ENCODE peak calls at places on chromosomes 13 and 19, in ten cellular contexts. One of them, this sample, is unnamed.

GRCh38 chr19:7869453-7869909 is 4.7 kb downstream of the PRR36 start:
- DNase-seq in body of pancreas: peak
- DNase-seq in non-pigmented ciliary epithelial cell: no peak
- DNase-seq in fibroblast of pulmonary artery: peak
- DNase-seq in AG10803: no peak
- DNase-seq in NCI-H69: no peak
- DNase-seq in Peyer's patch: peak
- DNase-seq in M059J: no peak
- DNase-seq in endodermal cell: peak
- DNase-seq in colonic mucosa: peak
- DNase-seq in this sample: no peak

GRCh38 chr19:56140583-56141415 is at the start of gene ZNF444:
- DNase-seq in body of pancreas: peak
- DNase-seq in non-pigmented ciliary epithelial cell: peak
- DNase-seq in fibroblast of pulmonary artery: peak
- DNase-seq in AG10803: peak
- DNase-seq in NCI-H69: peak
- DNase-seq in Peyer's patch: peak
- DNase-seq in M059J: peak
- DNase-seq in endodermal cell: peak
- DNase-seq in colonic mucosa: peak
- DNase-seq in this sample: peak

GRCh38 chr19:3336680-3337523 is 29.5 kb upstream of the NFIC start:
- DNase-seq in body of pancreas: peak
- DNase-seq in non-pigmented ciliary epithelial cell: no peak
- DNase-seq in fibroblast of pulmonary artery: peak
- DNase-seq in AG10803: peak
- DNase-seq in NCI-H69: peak
- DNase-seq in Peyer's patch: peak
- DNase-seq in M059J: peak
- DNase-seq in endodermal cell: no peak
- DNase-seq in colonic mucosa: peak
- DNase-seq in this sample: no peak

GRCh38 chr19:10551698-10552301 is 8.1 kb downstream of the ATG4D start:
- DNase-seq in body of pancreas: peak
- DNase-seq in non-pigmented ciliary epithelial cell: no peak
- DNase-seq in fibroblast of pulmonary artery: peak
- DNase-seq in AG10803: peak
- DNase-seq in NCI-H69: peak
- DNase-seq in Peyer's patch: no peak
- DNase-seq in M059J: peak
- DNase-seq in endodermal cell: peak
- DNase-seq in colonic mucosa: peak
- DNase-seq in this sample: no peak

GRCh38 chr13:32528358-32528757 is 10.2 kb downstream of the N4BP2L2 start:
- DNase-seq in body of pancreas: no peak
- DNase-seq in non-pigmented ciliary epithelial cell: no peak
- DNase-seq in fibroblast of pulmonary artery: peak
- DNase-seq in AG10803: no peak
- DNase-seq in NCI-H69: no peak
- DNase-seq in Peyer's patch: no peak
- DNase-seq in M059J: peak
- DNase-seq in endodermal cell: no peak
- DNase-seq in colonic mucosa: no peak
- DNase-seq in this sample: peak

GRCh38 chr13:33296793-33297425 is 11.4 kb upstream of the STARD13 start:
- DNase-seq in body of pancreas: no peak
- DNase-seq in non-pigmented ciliary epithelial cell: no peak
- DNase-seq in fibroblast of pulmonary artery: no peak
- DNase-seq in AG10803: no peak
- DNase-seq in NCI-H69: no peak
- DNase-seq in Peyer's patch: no peak
- DNase-seq in M059J: no peak
- DNase-seq in endodermal cell: no peak
- DNase-seq in colonic mucosa: no peak
- DNase-seq in this sample: peak

GRCh38 chr19:14369399-14370168 is 11.7 kb upstream of the ADGRE5 start:
- DNase-seq in body of pancreas: no peak
- DNase-seq in non-pigmented ciliary epithelial cell: no peak
- DNase-seq in fibroblast of pulmonary artery: peak
- DNase-seq in AG10803: peak
- DNase-seq in NCI-H69: no peak
- DNase-seq in Peyer's patch: no peak
- DNase-seq in M059J: peak
- DNase-seq in endodermal cell: no peak
- DNase-seq in colonic mucosa: no peak
- DNase-seq in this sample: peak

GRCh38 chr13:96141032-96141431 is 51.1 kb downstream of the HS6ST3 start:
- DNase-seq in body of pancreas: no peak
- DNase-seq in non-pigmented ciliary epithelial cell: peak
- DNase-seq in fibroblast of pulmonary artery: peak
- DNase-seq in AG10803: peak
- DNase-seq in NCI-H69: peak
- DNase-seq in Peyer's patch: no peak
- DNase-seq in M059J: peak
- DNase-seq in endodermal cell: no peak
- DNase-seq in colonic mucosa: no peak
- DNase-seq in this sample: peak

GRCh38 chr13:41352935-41353801 is 42.1 kb downstream of the NAA16 start:
- DNase-seq in body of pancreas: no peak
- DNase-seq in non-pigmented ciliary epithelial cell: no peak
- DNase-seq in fibroblast of pulmonary artery: peak
- DNase-seq in AG10803: peak
- DNase-seq in NCI-H69: peak
- DNase-seq in Peyer's patch: no peak
- DNase-seq in M059J: peak
- DNase-seq in endodermal cell: peak
- DNase-seq in colonic mucosa: peak
- DNase-seq in this sample: peak

GRCh38 chr13:71056581-71056980 is 810.4 kb downstream of the DACH1 start:
- DNase-seq in body of pancreas: no peak
- DNase-seq in non-pigmented ciliary epithelial cell: no peak
- DNase-seq in fibroblast of pulmonary artery: no peak
- DNase-seq in AG10803: no peak
- DNase-seq in NCI-H69: peak
- DNase-seq in Peyer's patch: no peak
- DNase-seq in M059J: no peak
- DNase-seq in endodermal cell: peak
- DNase-seq in colonic mucosa: no peak
- DNase-seq in this sample: no peak

GRCh38 chr13:50678464-50679162 is 164.9 kb downstream of the DLEU7 start:
- DNase-seq in body of pancreas: no peak
- DNase-seq in non-pigmented ciliary epithelial cell: peak
- DNase-seq in fibroblast of pulmonary artery: peak
- DNase-seq in AG10803: peak
- DNase-seq in NCI-H69: no peak
- DNase-seq in Peyer's patch: no peak
- DNase-seq in M059J: peak
- DNase-seq in endodermal cell: no peak
- DNase-seq in colonic mucosa: no peak
- DNase-seq in this sample: peak

GRCh38 chr13:98143601-98144500 is 957 bp downstream of the FARP1 start:
- DNase-seq in body of pancreas: peak
- DNase-seq in non-pigmented ciliary epithelial cell: no peak
- DNase-seq in fibroblast of pulmonary artery: peak
- DNase-seq in AG10803: peak
- DNase-seq in NCI-H69: peak
- DNase-seq in Peyer's patch: peak
- DNase-seq in M059J: peak
- DNase-seq in endodermal cell: peak
- DNase-seq in colonic mucosa: peak
- DNase-seq in this sample: peak

GRCh38 chr13:49651775-49652690 is 23.7 kb downstream of the ARL11 start:
- DNase-seq in body of pancreas: no peak
- DNase-seq in non-pigmented ciliary epithelial cell: no peak
- DNase-seq in fibroblast of pulmonary artery: no peak
- DNase-seq in AG10803: no peak
- DNase-seq in NCI-H69: peak
- DNase-seq in Peyer's patch: no peak
- DNase-seq in M059J: no peak
- DNase-seq in endodermal cell: no peak
- DNase-seq in colonic mucosa: no peak
- DNase-seq in this sample: no peak

GRCh38 chr13:98480915-98481510 is 95.9 kb downstream of the STK24 start:
- DNase-seq in body of pancreas: no peak
- DNase-seq in non-pigmented ciliary epithelial cell: no peak
- DNase-seq in fibroblast of pulmonary artery: no peak
- DNase-seq in AG10803: peak
- DNase-seq in NCI-H69: peak
- DNase-seq in Peyer's patch: no peak
- DNase-seq in M059J: no peak
- DNase-seq in endodermal cell: no peak
- DNase-seq in colonic mucosa: no peak
- DNase-seq in this sample: no peak

GRCh38 chr19:41864374-41864773 is 4.3 kb downstream of the RPS19 start:
- DNase-seq in body of pancreas: no peak
- DNase-seq in non-pigmented ciliary epithelial cell: no peak
- DNase-seq in fibroblast of pulmonary artery: no peak
- DNase-seq in AG10803: no peak
- DNase-seq in NCI-H69: no peak
- DNase-seq in Peyer's patch: no peak
- DNase-seq in M059J: no peak
- DNase-seq in endodermal cell: no peak
- DNase-seq in colonic mucosa: no peak
- DNase-seq in this sample: no peak

GRCh38 chr13:111347438-111347837 is 27.0 kb downstream of the TEX29 start:
- DNase-seq in body of pancreas: no peak
- DNase-seq in non-pigmented ciliary epithelial cell: no peak
- DNase-seq in fibroblast of pulmonary artery: no peak
- DNase-seq in AG10803: no peak
- DNase-seq in NCI-H69: no peak
- DNase-seq in Peyer's patch: no peak
- DNase-seq in M059J: no peak
- DNase-seq in endodermal cell: no peak
- DNase-seq in colonic mucosa: no peak
- DNase-seq in this sample: no peak

GRCh38 chr19:12769689-12770088 is 5.7 kb downstream of the HOOK2 start:
- DNase-seq in body of pancreas: no peak
- DNase-seq in non-pigmented ciliary epithelial cell: no peak
- DNase-seq in fibroblast of pulmonary artery: no peak
- DNase-seq in AG10803: no peak
- DNase-seq in NCI-H69: peak
- DNase-seq in Peyer's patch: peak
- DNase-seq in M059J: no peak
- DNase-seq in endodermal cell: peak
- DNase-seq in colonic mucosa: peak
- DNase-seq in this sample: no peak

GRCh38 chr19:2097330-2098327 is 914 bp downstream of the IZUMO4 start:
- DNase-seq in body of pancreas: peak
- DNase-seq in non-pigmented ciliary epithelial cell: no peak
- DNase-seq in fibroblast of pulmonary artery: no peak
- DNase-seq in AG10803: no peak
- DNase-seq in NCI-H69: peak
- DNase-seq in Peyer's patch: no peak
- DNase-seq in M059J: no peak
- DNase-seq in endodermal cell: no peak
- DNase-seq in colonic mucosa: no peak
- DNase-seq in this sample: no peak

GRCh38 chr19:15937771-15938170 is 3.4 kb upstream of the CYP4F11 start:
- DNase-seq in body of pancreas: no peak
- DNase-seq in non-pigmented ciliary epithelial cell: no peak
- DNase-seq in fibroblast of pulmonary artery: no peak
- DNase-seq in AG10803: no peak
- DNase-seq in NCI-H69: no peak
- DNase-seq in Peyer's patch: no peak
- DNase-seq in M059J: no peak
- DNase-seq in endodermal cell: no peak
- DNase-seq in colonic mucosa: no peak
- DNase-seq in this sample: no peak

GRCh38 chr19:47036233-47036651 is 12.2 kb downstream of the TMEM160 start:
- DNase-seq in body of pancreas: peak
- DNase-seq in non-pigmented ciliary epithelial cell: no peak
- DNase-seq in fibroblast of pulmonary artery: no peak
- DNase-seq in AG10803: peak
- DNase-seq in NCI-H69: peak
- DNase-seq in Peyer's patch: peak
- DNase-seq in M059J: no peak
- DNase-seq in endodermal cell: no peak
- DNase-seq in colonic mucosa: peak
- DNase-seq in this sample: no peak

GRCh38 chr13:84446972-84447700 is 564.9 kb upstream of the SLITRK1 start:
- DNase-seq in body of pancreas: no peak
- DNase-seq in non-pigmented ciliary epithelial cell: no peak
- DNase-seq in fibroblast of pulmonary artery: peak
- DNase-seq in AG10803: peak
- DNase-seq in NCI-H69: peak
- DNase-seq in Peyer's patch: no peak
- DNase-seq in M059J: no peak
- DNase-seq in endodermal cell: no peak
- DNase-seq in colonic mucosa: no peak
- DNase-seq in this sample: no peak

GRCh38 chr19:10593148-10593547 is 6.0 kb upstream of the AP1M2 start:
- DNase-seq in body of pancreas: no peak
- DNase-seq in non-pigmented ciliary epithelial cell: no peak
- DNase-seq in fibroblast of pulmonary artery: no peak
- DNase-seq in AG10803: no peak
- DNase-seq in NCI-H69: no peak
- DNase-seq in Peyer's patch: no peak
- DNase-seq in M059J: no peak
- DNase-seq in endodermal cell: no peak
- DNase-seq in colonic mucosa: no peak
- DNase-seq in this sample: no peak

GRCh38 chr19:44752816-44753618 is 4.5 kb downstream of the BCL3 start:
- DNase-seq in body of pancreas: peak
- DNase-seq in non-pigmented ciliary epithelial cell: peak
- DNase-seq in fibroblast of pulmonary artery: peak
- DNase-seq in AG10803: peak
- DNase-seq in NCI-H69: peak
- DNase-seq in Peyer's patch: peak
- DNase-seq in M059J: peak
- DNase-seq in endodermal cell: peak
- DNase-seq in colonic mucosa: peak
- DNase-seq in this sample: peak

GRCh38 chr19:4517451-4518057 is 732 bp downstream of the PLIN4 start:
- DNase-seq in body of pancreas: no peak
- DNase-seq in non-pigmented ciliary epithelial cell: no peak
- DNase-seq in fibroblast of pulmonary artery: no peak
- DNase-seq in AG10803: no peak
- DNase-seq in NCI-H69: no peak
- DNase-seq in Peyer's patch: no peak
- DNase-seq in M059J: no peak
- DNase-seq in endodermal cell: no peak
- DNase-seq in colonic mucosa: no peak
- DNase-seq in this sample: no peak

GRCh38 chr19:33482486-33482885 is 39.1 kb downstream of the PEPD start:
- DNase-seq in body of pancreas: no peak
- DNase-seq in non-pigmented ciliary epithelial cell: no peak
- DNase-seq in fibroblast of pulmonary artery: no peak
- DNase-seq in AG10803: no peak
- DNase-seq in NCI-H69: peak
- DNase-seq in Peyer's patch: no peak
- DNase-seq in M059J: no peak
- DNase-seq in endodermal cell: no peak
- DNase-seq in colonic mucosa: no peak
- DNase-seq in this sample: peak

GRCh38 chr13:27976362-27977177 is 7.5 kb upstream of the CDX2 start:
- DNase-seq in body of pancreas: peak
- DNase-seq in non-pigmented ciliary epithelial cell: no peak
- DNase-seq in fibroblast of pulmonary artery: no peak
- DNase-seq in AG10803: no peak
- DNase-seq in NCI-H69: no peak
- DNase-seq in Peyer's patch: peak
- DNase-seq in M059J: no peak
- DNase-seq in endodermal cell: no peak
- DNase-seq in colonic mucosa: no peak
- DNase-seq in this sample: no peak

GRCh38 chr19:33392341-33393285 is 19.1 kb downstream of the CEBPG start:
- DNase-seq in body of pancreas: peak
- DNase-seq in non-pigmented ciliary epithelial cell: no peak
- DNase-seq in fibroblast of pulmonary artery: no peak
- DNase-seq in AG10803: no peak
- DNase-seq in NCI-H69: peak
- DNase-seq in Peyer's patch: peak
- DNase-seq in M059J: no peak
- DNase-seq in endodermal cell: no peak
- DNase-seq in colonic mucosa: no peak
- DNase-seq in this sample: no peak

This sample was measured in astrocyte.